ENCODE peak calls at places on chromosomes 1 and 21, in eight cellular contexts. M is NCI-H774; Z is activated CD8-positive, alpha-beta memory T cell treated with anti-CD3 and anti-CD28 coated beads for 1 hour; D is C1 segment of cervical spinal cord; H is stimulated activated CD4-positive, alpha-beta T cell treated with anti-CD3 and anti-CD28 coated beads, Interleukin-2, amount 100 ng/mL, for 24 hours; J is GM12891; A is pons; X is H1. V is an unnamed sample.
A peak's percentile ranks its signal among the peaks of the same experiment; 100 is the strongest.

GRCh38 chr1:30682396-30683275 is 40.7 kb downstream of the MATN1 start:
- DNase-seq in H (no peak), D (no peak), Z (no peak), A (no peak), J (no peak), M (no peak), X (no peak), V (no peak)

GRCh38 chr1:147273409-147274307 is 31.2 kb downstream of the CHD1L start:
- DNase-seq in H (peak; percentile 26), A (peak; percentile 71), M (peak; percentile 38), X (no peak), D (no peak), Z (no peak), J (peak; percentile 16), V (peak; percentile 68)

GRCh38 chr1:224175615-224176014 is 7.4 kb upstream of the DEGS1 start:
- DNase-seq in H (peak; percentile 41), M (no peak), X (peak; percentile 80), A (no peak), J (no peak), Z (no peak), D (peak; percentile 10), V (peak; percentile 73)

GRCh38 chr1:12184008-12184681 is 17.4 kb downstream of the TNFRSF1B start:
- DNase-seq in D (peak; percentile 73), M (no peak), X (no peak), A (peak; percentile 85), H (no peak), Z (no peak), J (no peak), V (peak; percentile 61)

GRCh38 chr21:24420694-24421093 is 1186.6 kb downstream of the MRPL39 start:
- DNase-seq in D (no peak), Z (no peak), M (no peak), H (no peak), A (peak; percentile 48), X (no peak), J (no peak), V (no peak)

GRCh38 chr1:224700915-224701531 is 84.9 kb downstream of the CNIH3 start:
- DNase-seq in D (no peak), A (no peak), M (no peak), H (no peak), J (peak; percentile 32), X (peak; percentile 66), Z (no peak), V (peak; percentile 71)

GRCh38 chr1:193025218-193025617 is 33.9 kb downstream of the UCHL5 start:
- DNase-seq in Z (no peak), J (no peak), M (no peak), D (no peak), H (no peak), A (no peak), X (no peak), V (no peak)

GRCh38 chr1:55143686-55144085 is 71.5 kb downstream of the USP24 start:
- DNase-seq in A (no peak), J (no peak), H (no peak), Z (no peak), D (no peak), M (peak; percentile 17), X (no peak), V (peak; percentile 51)

GRCh38 chr1:208172389-208173140 is 71.6 kb downstream of the PLXNA2 start:
- DNase-seq in X (no peak), D (no peak), Z (no peak), A (no peak), J (no peak), H (no peak), M (no peak), V (no peak)

GRCh38 chr1:85467036-85467435 is 2.1 kb upstream of the DDAH1 start:
- DNase-seq in D (no peak), M (no peak), H (no peak), A (no peak), J (no peak), X (no peak), Z (no peak), V (no peak)